ENCODE peak calls at places on chromosomes 3 and 15, in eight cellular contexts. V is stimulated activated CD4-positive, alpha-beta T cell treated with anti-CD3 and anti-CD28 coated beads, TNF-alpha, amount 100 ng/mL, for 4 hours; T is H7; Q is adrenal gland; X is Right ventricle myocardium superior; O is activated T-cell treated with anti-CD3 and anti-CD28 coated beads for 1 hour; C is iris pigment epithelial cell; U is AG20443. Z is an unnamed sample.
A peak's percentile ranks its signal among the peaks of the same experiment; 100 is the strongest.

GRCh38 chr3:14369675-14370669 is 32.4 kb upstream of the SLC6A6 start:
- DNase-seq in V (no peak), T (peak; percentile 90), Q (no peak), X (no peak), O (no peak), C (no peak), U (no peak), Z (no peak)

GRCh38 chr15:70797464-70797863 is 34.1 kb upstream of the UACA start:
- DNase-seq in V (no peak), T (no peak), Q (no peak), X (no peak), O (no peak), C (no peak), U (no peak), Z (no peak)

GRCh38 chr3:25474000-25474399 is 45.9 kb downstream of the RARB start:
- DNase-seq in V (no peak), T (no peak), Q (no peak), X (no peak), O (no peak), C (no peak), U (no peak), Z (no peak)

GRCh38 chr3:51045006-51045405 is 340.1 kb upstream of the MANF start:
- DNase-seq in V (no peak), T (no peak), Q (no peak), X (no peak), O (no peak), C (no peak), U (no peak), Z (no peak)

GRCh38 chr3:184237211-184237610 is 7.8 kb downstream of the VWA5B2 start:
- DNase-seq in V (no peak), T (peak; percentile 52), Q (no peak), X (no peak), O (no peak), C (no peak), U (no peak), Z (no peak)

GRCh38 chr3:53534996-53535395 is 40.6 kb downstream of the CACNA1D start:
- DNase-seq in V (no peak), T (no peak), Q (no peak), X (no peak), O (no peak), C (no peak), U (no peak), Z (no peak)

GRCh38 chr15:96818861-96819260 is 488.4 kb downstream of the NR2F2 start:
- DNase-seq in V (no peak), T (no peak), Q (no peak), X (no peak), O (no peak), C (no peak), U (no peak), Z (no peak)

GRCh38 chr3:141412087-141412935 is 44.0 kb downstream of the ZBTB38 start:
- DNase-seq in V (no peak), T (no peak), Q (peak; percentile 76), X (peak; percentile 62), O (peak; percentile 42), C (peak; percentile 94), U (peak; percentile 40), Z (peak; percentile 84)

GRCh38 chr15:64842986-64843561 is 1.4 kb downstream of the PLEKHO2 start:
- DNase-seq in V (no peak), T (peak; percentile 68), Q (peak; percentile 67), X (peak; percentile 81), O (no peak), C (peak; percentile 62), U (peak; percentile 54), Z (peak; percentile 81)

GRCh38 chr3:40872562-40872961 is 326.7 kb upstream of the CTNNB1 start:
- DNase-seq in V (no peak), T (no peak), Q (no peak), X (no peak), O (no peak), C (no peak), U (no peak), Z (no peak)

GRCh38 chr3:54180926-54181325 is 58.6 kb downstream of the CACNA2D3 start:
- DNase-seq in V (no peak), T (no peak), Q (no peak), X (no peak), O (no peak), C (no peak), U (no peak), Z (no peak)

GRCh38 chr15:40253179-40253790 is 14.4 kb downstream of the PAK6 start:
- DNase-seq in V (no peak), T (no peak), Q (no peak), X (peak; percentile 40), O (no peak), C (no peak), U (no peak), Z (no peak)

GRCh38 chr3:46110701-46111493 is 83.6 kb upstream of the XCR1 start:
- DNase-seq in V (no peak), T (no peak), Q (peak; percentile 61), X (no peak), O (no peak), C (peak; percentile 78), U (peak; percentile 35), Z (peak; percentile 85)

GRCh38 chr3:51966486-51966885 is 768 bp downstream of the PCBP4 start:
- DNase-seq in V (no peak), T (no peak), Q (no peak), X (no peak), O (no peak), C (no peak), U (no peak), Z (no peak)

GRCh38 chr3:175713263-175713662 is 854.1 kb downstream of the NAALADL2 start:
- DNase-seq in V (no peak), T (no peak), Q (no peak), X (no peak), O (no peak), C (no peak), U (no peak), Z (no peak)

GRCh38 chr15:69209661-69210060 is 49.2 kb downstream of the GLCE start:
- DNase-seq in V (no peak), T (no peak), Q (no peak), X (no peak), O (no peak), C (no peak), U (no peak), Z (no peak)

GRCh38 chr3:188007897-188008296 is 146.1 kb upstream of the LPP start:
- DNase-seq in V (no peak), T (no peak), Q (no peak), X (peak; percentile 53), O (no peak), C (no peak), U (no peak), Z (no peak)

GRCh38 chr3:122691195-122691594 is 10.6 kb downstream of the PARP14 start:
- DNase-seq in V (no peak), T (no peak), Q (peak; percentile 86), X (no peak), O (no peak), C (peak; percentile 91), U (no peak), Z (peak; percentile 44)

GRCh38 chr3:159923961-159924360 is 64.7 kb upstream of the IL12A start:
- DNase-seq in V (no peak), T (no peak), Q (no peak), X (no peak), O (no peak), C (peak; percentile 45), U (no peak), Z (peak; percentile 43)

GRCh38 chr15:89399390-89400120 is 64.9 kb upstream of the POLG start:
- DNase-seq in V (no peak), T (peak; percentile 90), Q (no peak), X (no peak), O (no peak), C (no peak), U (peak; percentile 58), Z (no peak)

GRCh38 chr3:32500880-32501784 is 1.5 kb downstream of the CMTM6 start:
- DNase-seq in V (no peak), T (peak; percentile 19), Q (no peak), X (peak; percentile 64), O (no peak), C (no peak), U (no peak), Z (no peak)

GRCh38 chr3:50516048-50516871 is 12.8 kb upstream of the CACNA2D2 start:
- DNase-seq in V (no peak), T (peak; percentile 93), Q (peak; percentile 15), X (peak; percentile 78), O (no peak), C (peak; percentile 10), U (no peak), Z (peak; percentile 37)

GRCh38 chr15:66997212-66997611 is 68.2 kb upstream of the SMAD3 start:
- DNase-seq in V (no peak), T (no peak), Q (no peak), X (no peak), O (no peak), C (peak; percentile 79), U (peak; percentile 71), Z (peak; percentile 81)

GRCh38 chr3:45773044-45773443 is 23.3 kb downstream of the SLC6A20 start:
- DNase-seq in V (no peak), T (no peak), Q (no peak), X (no peak), O (no peak), C (no peak), U (no peak), Z (no peak)

GRCh38 chr3:38916706-38917105 is 100.7 kb upstream of the SCN10A start:
- DNase-seq in V (no peak), T (no peak), Q (no peak), X (no peak), O (no peak), C (peak; percentile 41), U (peak; percentile 22), Z (no peak)

GRCh38 chr3:33645060-33645841 is 72.8 kb downstream of the CLASP2 start:
- DNase-seq in V (no peak), T (peak; percentile 35), Q (peak; percentile 32), X (no peak), O (no peak), C (peak; percentile 47), U (peak; percentile 45), Z (no peak)

GRCh38 chr15:38401716-38402115 is 52.2 kb upstream of the FAM98B start:
- DNase-seq in V (no peak), T (no peak), Q (no peak), X (no peak), O (no peak), C (peak; percentile 19), U (peak; percentile 31), Z (no peak)

GRCh38 chr3:48656061-48656840 is 6.4 kb downstream of the CELSR3 start:
- DNase-seq in V (peak; percentile 80), T (peak; percentile 99), Q (peak; percentile 83), X (peak; percentile 91), O (peak; percentile 77), C (peak; percentile 68), U (peak; percentile 91), Z (peak; percentile 68)

GRCh38 chr3:40899286-40899712 is 300.0 kb upstream of the CTNNB1 start:
- DNase-seq in V (no peak), T (no peak), Q (no peak), X (no peak), O (no peak), C (peak; percentile 66), U (peak; percentile 30), Z (no peak)

GRCh38 chr15:52714968-52715367 is 35.8 kb upstream of the ATOSA start:
- DNase-seq in V (no peak), T (no peak), Q (no peak), X (no peak), O (no peak), C (no peak), U (no peak), Z (no peak)

GRCh38 chr15:29061746-29062660 is 176.2 kb downstream of the APBA2 start:
- DNase-seq in V (no peak), T (no peak), Q (no peak), X (no peak), O (no peak), C (no peak), U (no peak), Z (no peak)

GRCh38 chr15:56361978-56362377 is 3.2 kb upstream of the TEX9 start:
- DNase-seq in V (no peak), T (no peak), Q (no peak), X (no peak), O (no peak), C (no peak), U (no peak), Z (no peak)

GRCh38 chr3:160725326-160725725 is 30.7 kb upstream of the PPM1L start:
- DNase-seq in V (no peak), T (no peak), Q (no peak), X (no peak), O (no peak), C (no peak), U (no peak), Z (no peak)

GRCh38 chr15:72835289-72835890 is 51.8 kb upstream of the ADPGK start:
- DNase-seq in V (no peak), T (peak; percentile 69), Q (no peak), X (no peak), O (no peak), C (peak; percentile 17), U (no peak), Z (no peak)

Z was measured in foreskin fibroblast.